ENCODE peak calls at places on chromosomes 7 and 10, in four cellular contexts. K is hepatocyte, V is ovary, W is keratinocyte. P is an unnamed sample.

GRCh38 chr10:63437334-63437949 is 28.3 kb downstream of the JMJD1C start:
- DNase-seq in W (no peak), K (peak; percentile 9), V (no peak), P (no peak)

GRCh38 chr7:137936509-137937201 is 65.2 kb downstream of the CREB3L2 start:
- DNase-seq in K (no peak), W (no peak), V (no peak), P (no peak)

GRCh38 chr10:103284170-103284569 is 7.2 kb downstream of the INA start:
- DNase-seq in W (no peak), K (peak; percentile 39), V (no peak), P (no peak)

GRCh38 chr7:99221866-99222265 is 14.0 kb upstream of the KPNA7 start:
- DNase-seq in K (no peak), V (no peak), W (no peak), P (no peak)

GRCh38 chr7:155869784-155870076 is 57.5 kb upstream of the SHH start:
- DNase-seq in K (no peak), V (no peak), W (no peak), P (no peak)

GRCh38 chr10:69838853-69839252 is 37.1 kb downstream of the COL13A1 start:
- DNase-seq in K (no peak), V (no peak), W (no peak), P (no peak)

GRCh38 chr10:116240551-116240950 is 32.5 kb downstream of the GFRA1 start:
- DNase-seq in K (no peak), V (no peak), W (no peak), P (no peak)

GRCh38 chr10:17851611-17852010 is 42.5 kb downstream of the MRC1 start:
- DNase-seq in W (no peak), V (no peak), K (no peak), P (no peak)

GRCh38 chr10:110852255-110852896 is 19.4 kb upstream of the PDCD4 start:
- DNase-seq in V (no peak), W (peak; percentile 90), K (peak; percentile 78), P (no peak)
- H3K27ac ChIP-seq in V (no peak overlapping the region), W (peak overlapping the region; percentile 79), K (peak overlapping the region; percentile 87), P (no peak overlapping the region)

GRCh38 chr10:77264527-77264926 is 373.1 kb downstream of the KCNMA1 start:
- DNase-seq in V (no peak), W (no peak), K (no peak), P (no peak)
- H3K4me3 ChIP-seq in V (no peak overlapping the region), W (no peak overlapping the region), K (no peak overlapping the region), P (no peak overlapping the region)

GRCh38 chr7:18505870-18506460 is 10.4 kb downstream of the HDAC9 start:
- DNase-seq in V (no peak), K (peak; percentile 7), W (no peak), P (no peak)

GRCh38 chr7:18508441-18509427 is 13.2 kb downstream of the HDAC9 start:
- DNase-seq in K (peak; percentile 34), V (no peak), W (peak; percentile 81), P (no peak)

GRCh38 chr7:18509491-18509890 is 13.9 kb downstream of the HDAC9 start:
- DNase-seq in V (no peak), W (no peak), K (no peak), P (no peak)

GRCh38 chr7:18503068-18503859 is 7.7 kb downstream of the HDAC9 start:
- DNase-seq in W (no peak), K (no peak), V (no peak), P (no peak)

GRCh38 chr7:18504965-18505364 is 9.4 kb downstream of the HDAC9 start:
- DNase-seq in V (no peak), W (no peak), K (no peak), P (no peak)
- H3K4me1 ChIP-seq in V (no peaks in the 10 kb centered on the region), W (peaks cover 10% of the 10 kb centered on the region), K (no peaks in the 10 kb centered on the region), P (peaks cover 3% of the 10 kb centered on the region)

GRCh38 chr10:122461367-122461728 is at the start of gene HTRA1:
- DNase-seq in W (no peak), V (peak; percentile 82), K (no peak), P (no peak)

GRCh38 chr10:122461729-122462532 is 578 bp downstream of the HTRA1 start:
- DNase-seq in W (no peak), K (peak; percentile 60), V (peak; percentile 33), P (no peak)

GRCh38 chr10:122462533-122463465 is 1.4 kb downstream of the HTRA1 start:
- DNase-seq in W (no peak), K (peak; percentile 27), V (peak; percentile 71), P (no peak)

GRCh38 chr10:122459586-122460273 is 1.6 kb upstream of the HTRA1 start:
- DNase-seq in K (no peak), V (peak; percentile 66), W (no peak), P (no peak)

GRCh38 chr10:122460891-122461293 is 461 bp upstream of the HTRA1 start:
- DNase-seq in K (no peak), V (peak; percentile 33), W (no peak), P (no peak)
- H3K27ac ChIP-seq in K (no peak overlapping the region), V (peak overlapping the region; percentile 90), W (no peak overlapping the region), P (no peak overlapping the region)

GRCh38 chr7:140200102-140200989 is 23.6 kb upstream of the KDM7A start:
- DNase-seq in V (no peak), K (no peak), W (peak; percentile 48), P (no peak)
- H3K4me3 ChIP-seq in V (no peak overlapping the region), K (no peak overlapping the region), W (no peak overlapping the region), P (no peak overlapping the region)

GRCh38 chr10:91605968-91606367 is 26.9 kb downstream of the PPP1R3C start:
- DNase-seq in W (no peak), K (no peak), V (no peak), P (no peak)
- H3K4me1 ChIP-seq in W (peaks cover 37% of the 10 kb centered on the region), K (peaks cover 38% of the 10 kb centered on the region), V (peaks cover 18% of the 10 kb centered on the region), P (no peaks in the 10 kb centered on the region)

DNA sequence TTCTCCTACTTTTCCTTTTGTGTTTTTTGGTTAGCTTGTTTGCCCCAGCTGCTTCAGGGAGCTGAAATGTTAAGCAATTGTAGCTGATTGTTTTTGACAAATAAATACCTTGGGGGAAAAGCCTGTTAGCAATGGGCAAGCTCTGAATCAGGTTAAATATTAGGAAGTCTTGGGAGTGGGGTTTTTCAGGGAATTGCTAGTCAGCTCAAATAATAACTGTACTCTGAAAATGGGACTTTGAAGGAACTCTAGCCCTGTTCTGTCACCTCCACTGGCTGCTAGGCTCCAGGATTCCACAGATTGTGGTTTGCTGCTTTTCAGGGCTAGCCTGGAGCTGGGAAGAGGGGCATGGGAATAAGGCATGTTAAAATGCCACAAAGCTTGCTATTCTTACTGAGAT is 39.5 kb downstream of the ADK start:
- DNase-seq in K (no peak), W (no peak), V (no peak), P (no peak)
- H3K27ac ChIP-seq in K (peak overlapping the region; percentile 85), W (peak overlapping the region; percentile 83), V (no peak overlapping the region), P (peak overlapping the region; percentile 81)

GRCh38 chr7:143494622-143495021 is 16.9 kb downstream of the TAS2R41 start:
- DNase-seq in W (no peak), K (no peak), V (no peak), P (no peak)

GRCh38 chr7:143495806-143496672 is 18.4 kb downstream of the TAS2R41 start:
- DNase-seq in V (no peak), K (no peak), W (no peak), P (no peak)

GRCh38 chr7:143499743-143500348 is 22.2 kb downstream of the TAS2R41 start:
- DNase-seq in K (no peak), W (no peak), V (no peak), P (no peak)

GRCh38 chr7:143499246-143499645 is 21.6 kb downstream of the TAS2R41 start:
- DNase-seq in V (peak; percentile 27), W (no peak), K (peak; percentile 15), P (no peak)

GRCh38 chr7:143497008-143497795 is 19.5 kb downstream of the TAS2R41 start:
- DNase-seq in K (no peak), W (no peak), V (no peak), P (no peak)
- H3K4me3 ChIP-seq in K (no peak overlapping the region), W (no peak overlapping the region), V (no peak overlapping the region), P (no peak overlapping the region)

GRCh38 chr10:125156739-125157472 is 3.5 kb downstream of the CTBP2 start:
- DNase-seq in K (no peak), V (no peak), W (no peak), P (no peak)

GRCh38 chr10:125155101-125155500 is 5.3 kb downstream of the CTBP2 start:
- DNase-seq in V (no peak), W (no peak), K (no peak), P (no peak)

GRCh38 chr10:125157473-125157865 is 2.9 kb downstream of the CTBP2 start:
- DNase-seq in W (no peak), K (no peak), V (no peak), P (no peak)

GRCh38 chr10:125155669-125156068 is 4.7 kb downstream of the CTBP2 start:
- DNase-seq in V (no peak), K (no peak), W (no peak), P (no peak)

GRCh38 chr10:125156196-125156595 is 4.2 kb downstream of the CTBP2 start:
- DNase-seq in W (no peak), V (no peak), K (no peak), P (no peak)
- H3K4me1 ChIP-seq in W (peaks cover 38% of the 10 kb centered on the region), V (peaks cover 25% of the 10 kb centered on the region), K (peaks cover 71% of the 10 kb centered on the region), P (peaks cover 7% of the 10 kb centered on the region)

DNA sequence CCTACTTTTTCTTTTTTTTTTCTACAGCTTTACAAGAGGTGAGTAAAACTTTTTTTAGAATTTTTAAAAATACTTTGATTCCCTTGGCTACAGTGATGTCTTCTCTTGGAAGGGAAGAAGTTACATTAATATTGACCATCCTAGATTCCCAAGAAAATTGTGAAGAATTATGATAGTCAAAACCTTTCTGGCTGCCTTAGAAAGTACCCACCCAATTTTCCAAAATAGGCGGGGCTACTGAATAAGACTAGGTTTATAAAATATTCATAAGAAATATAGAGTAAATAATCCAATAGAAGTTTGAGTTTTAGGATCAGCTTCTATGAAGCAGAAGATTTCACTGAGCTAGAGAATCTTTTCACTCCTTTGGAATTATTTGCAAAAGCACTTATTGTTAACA is 3.0 kb downstream of the COL1A2 start:
- DNase-seq in V (no peak), K (no peak), W (no peak), P (no peak)
- H3K27ac ChIP-seq in V (no peak overlapping the region), K (peak overlapping the region; percentile 97), W (no peak overlapping the region), P (no peak overlapping the region)

P was measured in CD4-positive, CD25-positive, alpha-beta regulatory T cell.